ENCODE peak calls at places on chromosome 16, in seven cellular contexts. One of them, this sample, is unnamed.

GRCh38 chr16:28935924-28936783 is 4.4 kb downstream of the CD19 start:
- DNase-seq in endodermal cell: peak; percentile 96
- DNase-seq in endothelial cell of umbilical vein: peak; percentile 85
- DNase-seq in A549: peak; percentile 68
- DNase-seq in osteoblast: peak; percentile 96
- DNase-seq in HCT116: peak; percentile 69
- DNase-seq in mammary epithelial cell: peak; percentile 38
- DNase-seq in this sample: peak; percentile 83

GRCh38 chr16:68514511-68514910 is 24.6 kb upstream of the ZFP90 start:
- DNase-seq in endodermal cell: no peak
- DNase-seq in endothelial cell of umbilical vein: no peak
- DNase-seq in A549: no peak
- DNase-seq in osteoblast: peak; percentile 55
- DNase-seq in HCT116: no peak
- DNase-seq in mammary epithelial cell: no peak
- DNase-seq in this sample: no peak

GRCh38 chr16:83666449-83666848 is 141.3 kb upstream of the HSBP1 start:
- DNase-seq in endodermal cell: no peak
- DNase-seq in endothelial cell of umbilical vein: no peak
- DNase-seq in A549: no peak
- DNase-seq in osteoblast: no peak
- DNase-seq in HCT116: no peak
- DNase-seq in mammary epithelial cell: no peak
- DNase-seq in this sample: no peak

GRCh38 chr16:79762217-79762616 is 161.7 kb upstream of the MAF start:
- DNase-seq in endodermal cell: no peak
- DNase-seq in endothelial cell of umbilical vein: no peak
- DNase-seq in A549: no peak
- DNase-seq in osteoblast: no peak
- DNase-seq in HCT116: no peak
- DNase-seq in mammary epithelial cell: no peak
- DNase-seq in this sample: no peak

GRCh38 chr16:1677942-1678499 is at the start of gene JPT2:
- DNase-seq in endodermal cell: peak; percentile 99
- DNase-seq in endothelial cell of umbilical vein: peak; percentile 99
- DNase-seq in A549: peak; percentile 95
- DNase-seq in osteoblast: peak; percentile 100
- DNase-seq in HCT116: peak; percentile 95
- DNase-seq in mammary epithelial cell: peak; percentile 98
- DNase-seq in this sample: peak; percentile 97

GRCh38 chr16:9489823-9490467 is 398.5 kb downstream of the HAPSTR1 start:
- DNase-seq in endodermal cell: no peak
- DNase-seq in endothelial cell of umbilical vein: no peak
- DNase-seq in A549: no peak
- DNase-seq in osteoblast: no peak
- DNase-seq in HCT116: no peak
- DNase-seq in mammary epithelial cell: no peak
- DNase-seq in this sample: no peak

GRCh38 chr16:64975821-64976220 is 146.0 kb downstream of the CDH11 start:
- DNase-seq in endodermal cell: no peak
- DNase-seq in endothelial cell of umbilical vein: no peak
- DNase-seq in A549: no peak
- DNase-seq in osteoblast: no peak
- DNase-seq in HCT116: no peak
- DNase-seq in mammary epithelial cell: no peak
- DNase-seq in this sample: no peak

GRCh38 chr16:50297301-50298074 is 31.1 kb downstream of the ADCY7 start:
- DNase-seq in endodermal cell: peak; percentile 43
- DNase-seq in endothelial cell of umbilical vein: no peak
- DNase-seq in A549: no peak
- DNase-seq in osteoblast: peak; percentile 78
- DNase-seq in HCT116: no peak
- DNase-seq in mammary epithelial cell: no peak
- DNase-seq in this sample: peak; percentile 31

GRCh38 chr16:47565454-47565853 is 104.3 kb downstream of the PHKB start:
- DNase-seq in endodermal cell: no peak
- DNase-seq in endothelial cell of umbilical vein: peak; percentile 30
- DNase-seq in A549: no peak
- DNase-seq in osteoblast: peak; percentile 65
- DNase-seq in HCT116: no peak
- DNase-seq in mammary epithelial cell: peak; percentile 58
- DNase-seq in this sample: peak; percentile 82

GRCh38 chr16:46751381-46751780 is 3.2 kb upstream of the MYLK3 start:
- DNase-seq in endodermal cell: no peak
- DNase-seq in endothelial cell of umbilical vein: no peak
- DNase-seq in A549: no peak
- DNase-seq in osteoblast: peak; percentile 36
- DNase-seq in HCT116: no peak
- DNase-seq in mammary epithelial cell: no peak
- DNase-seq in this sample: no peak

GRCh38 chr16:19843371-19843770 is 41.3 kb downstream of the GPRC5B start:
- DNase-seq in endodermal cell: no peak
- DNase-seq in endothelial cell of umbilical vein: no peak
- DNase-seq in A549: no peak
- DNase-seq in osteoblast: no peak
- DNase-seq in HCT116: no peak
- DNase-seq in mammary epithelial cell: peak; percentile 29
- DNase-seq in this sample: no peak

GRCh38 chr16:74999683-75000480 is 1.1 kb downstream of the ZNRF1 start:
- DNase-seq in endodermal cell: peak; percentile 90
- DNase-seq in endothelial cell of umbilical vein: peak; percentile 52
- DNase-seq in A549: no peak
- DNase-seq in osteoblast: peak; percentile 81
- DNase-seq in HCT116: no peak
- DNase-seq in mammary epithelial cell: peak; percentile 61
- DNase-seq in this sample: peak; percentile 64

GRCh38 chr16:25030420-25031131 is 15.4 kb upstream of the ARHGAP17 start:
- DNase-seq in endodermal cell: no peak
- DNase-seq in endothelial cell of umbilical vein: no peak
- DNase-seq in A549: no peak
- DNase-seq in osteoblast: no peak
- DNase-seq in HCT116: no peak
- DNase-seq in mammary epithelial cell: no peak
- DNase-seq in this sample: no peak

GRCh38 chr16:57984443-57985203 is 13.7 kb upstream of the CNGB1 start:
- DNase-seq in endodermal cell: peak; percentile 99
- DNase-seq in endothelial cell of umbilical vein: peak; percentile 85
- DNase-seq in A549: peak; percentile 69
- DNase-seq in osteoblast: peak; percentile 89
- DNase-seq in HCT116: no peak
- DNase-seq in mammary epithelial cell: peak; percentile 61
- DNase-seq in this sample: peak; percentile 87

GRCh38 chr16:2159052-2159838 is 3.7 kb downstream of the TRAF7 start:
- DNase-seq in endodermal cell: no peak
- DNase-seq in endothelial cell of umbilical vein: peak; percentile 80
- DNase-seq in A549: no peak
- DNase-seq in osteoblast: peak; percentile 98
- DNase-seq in HCT116: no peak
- DNase-seq in mammary epithelial cell: no peak
- DNase-seq in this sample: peak; percentile 50

GRCh38 chr16:2584742-2585650 is 47.2 kb downstream of the PDPK1 start:
- DNase-seq in endodermal cell: no peak
- DNase-seq in endothelial cell of umbilical vein: no peak
- DNase-seq in A549: no peak
- DNase-seq in osteoblast: peak; percentile 90
- DNase-seq in HCT116: no peak
- DNase-seq in mammary epithelial cell: no peak
- DNase-seq in this sample: peak; percentile 72

GRCh38 chr16:47198180-47198575 is 54.4 kb upstream of the NETO2 start:
- DNase-seq in endodermal cell: no peak
- DNase-seq in endothelial cell of umbilical vein: no peak
- DNase-seq in A549: no peak
- DNase-seq in osteoblast: no peak
- DNase-seq in HCT116: no peak
- DNase-seq in mammary epithelial cell: no peak
- DNase-seq in this sample: no peak

GRCh38 chr16:2663553-2664521 is 18.5 kb upstream of the KCTD5 start:
- DNase-seq in endodermal cell: no peak
- DNase-seq in endothelial cell of umbilical vein: no peak
- DNase-seq in A549: no peak
- DNase-seq in osteoblast: no peak
- DNase-seq in HCT116: no peak
- DNase-seq in mammary epithelial cell: peak; percentile 92
- DNase-seq in this sample: no peak

GRCh38 chr16:51418258-51418657 is 267.2 kb upstream of the SALL1 start:
- DNase-seq in endodermal cell: no peak
- DNase-seq in endothelial cell of umbilical vein: no peak
- DNase-seq in A549: no peak
- DNase-seq in osteoblast: no peak
- DNase-seq in HCT116: no peak
- DNase-seq in mammary epithelial cell: no peak
- DNase-seq in this sample: no peak

GRCh38 chr16:12708266-12708665 is 95.4 kb downstream of the CPPED1 start:
- DNase-seq in endodermal cell: no peak
- DNase-seq in endothelial cell of umbilical vein: no peak
- DNase-seq in A549: no peak
- DNase-seq in osteoblast: no peak
- DNase-seq in HCT116: no peak
- DNase-seq in mammary epithelial cell: no peak
- DNase-seq in this sample: no peak

GRCh38 chr16:28163699-28164584 is 47.8 kb downstream of the XPO6 start:
- DNase-seq in endodermal cell: no peak
- DNase-seq in endothelial cell of umbilical vein: peak; percentile 11
- DNase-seq in A549: no peak
- DNase-seq in osteoblast: no peak
- DNase-seq in HCT116: no peak
- DNase-seq in mammary epithelial cell: no peak
- DNase-seq in this sample: no peak

GRCh38 chr16:89357055-89357454 is 133.3 kb downstream of the ANKRD11 start:
- DNase-seq in endodermal cell: peak; percentile 83
- DNase-seq in endothelial cell of umbilical vein: no peak
- DNase-seq in A549: no peak
- DNase-seq in osteoblast: peak; percentile 34
- DNase-seq in HCT116: no peak
- DNase-seq in mammary epithelial cell: peak; percentile 49
- DNase-seq in this sample: no peak
- TF ChIP-seq CTCF in endodermal cell: peak; percentile 57
- TF ChIP-seq CTCF in endothelial cell of umbilical vein: no peak
- TF ChIP-seq CTCF in A549: no peak
- TF ChIP-seq CTCF in osteoblast: no peak
- TF ChIP-seq CTCF in HCT116: no peak
- TF ChIP-seq CTCF in mammary epithelial cell: peak; percentile 20
- TF ChIP-seq CTCF in this sample: no peak

GRCh38 chr16:85645021-85645589 is 32.0 kb downstream of the GSE1 start:
- DNase-seq in endodermal cell: no peak
- DNase-seq in endothelial cell of umbilical vein: no peak
- DNase-seq in A549: no peak
- DNase-seq in osteoblast: no peak
- DNase-seq in HCT116: peak; percentile 75
- DNase-seq in mammary epithelial cell: peak; percentile 47
- DNase-seq in this sample: no peak

GRCh38 chr16:85644093-85644712 is 31.1 kb downstream of the GSE1 start:
- DNase-seq in endodermal cell: no peak
- DNase-seq in endothelial cell of umbilical vein: no peak
- DNase-seq in A549: no peak
- DNase-seq in osteoblast: no peak
- DNase-seq in HCT116: no peak
- DNase-seq in mammary epithelial cell: no peak
- DNase-seq in this sample: no peak

GRCh38 chr16:85641776-85642176 is 28.7 kb downstream of the GSE1 start:
- DNase-seq in endodermal cell: no peak
- DNase-seq in endothelial cell of umbilical vein: no peak
- DNase-seq in A549: no peak
- DNase-seq in osteoblast: peak; percentile 94
- DNase-seq in HCT116: no peak
- DNase-seq in mammary epithelial cell: peak; percentile 15
- DNase-seq in this sample: peak; percentile 90

GRCh38 chr16:85642762-85643281 is 29.7 kb downstream of the GSE1 start:
- DNase-seq in endodermal cell: no peak
- DNase-seq in endothelial cell of umbilical vein: no peak
- DNase-seq in A549: no peak
- DNase-seq in osteoblast: no peak
- DNase-seq in HCT116: no peak
- DNase-seq in mammary epithelial cell: no peak
- DNase-seq in this sample: no peak

DNA sequence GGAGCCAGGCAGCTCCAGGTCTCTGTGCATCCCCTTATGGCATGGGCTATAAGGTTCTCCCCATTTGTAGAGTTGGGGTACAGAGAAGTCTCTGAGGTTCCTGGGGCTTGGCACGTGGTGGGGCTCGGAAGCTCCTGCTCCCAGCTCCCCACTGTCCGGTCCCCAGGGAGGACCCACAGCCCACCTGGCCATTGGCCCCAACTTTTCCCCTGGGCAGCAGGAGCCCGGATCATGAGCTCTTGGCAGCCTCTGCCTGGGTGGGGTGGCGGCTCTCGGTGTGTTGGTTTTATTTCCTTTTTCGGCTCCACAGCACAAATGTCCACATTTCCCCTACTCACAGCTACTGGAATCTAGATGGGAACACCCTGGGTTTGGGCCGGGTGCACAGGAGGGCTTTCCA is 30.5 kb downstream of the GSE1 start:
- DNase-seq in endodermal cell: no peak
- DNase-seq in endothelial cell of umbilical vein: no peak
- DNase-seq in A549: no peak
- DNase-seq in osteoblast: no peak
- DNase-seq in HCT116: no peak
- DNase-seq in mammary epithelial cell: no peak
- DNase-seq in this sample: no peak
- H3K4me1 ChIP-seq in endodermal cell: no peaks in the 10 kb centered on the region
- H3K4me1 ChIP-seq in endothelial cell of umbilical vein: peaks cover 5% of the 10 kb centered on the region
- H3K4me1 ChIP-seq in A549: peaks cover 15% of the 10 kb centered on the region
- H3K4me1 ChIP-seq in osteoblast: no peaks in the 10 kb centered on the region
- H3K4me1 ChIP-seq in HCT116: peaks cover 25% of the 10 kb centered on the region
- H3K4me1 ChIP-seq in mammary epithelial cell: peaks cover 35% of the 10 kb centered on the region
- H3K4me1 ChIP-seq in this sample: peaks cover 42% of the 10 kb centered on the region

GRCh38 chr16:30585400-30586191 is at the start of gene ZNF785:
- DNase-seq in endodermal cell: peak; percentile 99
- DNase-seq in endothelial cell of umbilical vein: peak; percentile 99
- DNase-seq in A549: no peak
- DNase-seq in osteoblast: peak; percentile 99
- DNase-seq in HCT116: no peak
- DNase-seq in mammary epithelial cell: peak; percentile 99
- DNase-seq in this sample: peak; percentile 97
- TF ChIP-seq CTCF in endodermal cell: no peak
- TF ChIP-seq CTCF in endothelial cell of umbilical vein: no peak
- TF ChIP-seq CTCF in A549: no peak
- TF ChIP-seq CTCF in osteoblast: peak; percentile 7
- TF ChIP-seq CTCF in HCT116: no peak
- TF ChIP-seq CTCF in mammary epithelial cell: no peak
- TF ChIP-seq CTCF in this sample: peak; percentile 10

GRCh38 chr16:56605475-56605874 is 2.9 kb upstream of the MT2A start:
- DNase-seq in endodermal cell: no peak
- DNase-seq in endothelial cell of umbilical vein: no peak
- DNase-seq in A549: no peak
- DNase-seq in osteoblast: no peak
- DNase-seq in HCT116: no peak
- DNase-seq in mammary epithelial cell: no peak
- DNase-seq in this sample: no peak

GRCh38 chr16:56607675-56608042 is 725 bp upstream of the MT2A start:
- DNase-seq in endodermal cell: no peak
- DNase-seq in endothelial cell of umbilical vein: no peak
- DNase-seq in A549: no peak
- DNase-seq in osteoblast: no peak
- DNase-seq in HCT116: no peak
- DNase-seq in mammary epithelial cell: no peak
- DNase-seq in this sample: no peak

GRCh38 chr16:56608043-56608875 is at the start of gene MT2A:
- DNase-seq in endodermal cell: peak; percentile 93
- DNase-seq in endothelial cell of umbilical vein: peak; percentile 96
- DNase-seq in A549: peak; percentile 92
- DNase-seq in osteoblast: peak; percentile 95
- DNase-seq in HCT116: peak; percentile 95
- DNase-seq in mammary epithelial cell: peak; percentile 97
- DNase-seq in this sample: peak; percentile 97

GRCh38 chr16:56606071-56606687 is 2.2 kb upstream of the MT2A start:
- DNase-seq in endodermal cell: no peak
- DNase-seq in endothelial cell of umbilical vein: no peak
- DNase-seq in A549: peak; percentile 51
- DNase-seq in osteoblast: no peak
- DNase-seq in HCT116: peak; percentile 48
- DNase-seq in mammary epithelial cell: peak; percentile 86
- DNase-seq in this sample: peak; percentile 88

GRCh38 chr16:56606688-56607618 is 1.4 kb upstream of the MT2A start:
- DNase-seq in endodermal cell: peak; percentile 64
- DNase-seq in endothelial cell of umbilical vein: peak; percentile 96
- DNase-seq in A549: peak; percentile 83
- DNase-seq in osteoblast: peak; percentile 94
- DNase-seq in HCT116: peak; percentile 75
- DNase-seq in mammary epithelial cell: peak; percentile 99
- DNase-seq in this sample: peak; percentile 92
- H3K4me1 ChIP-seq in endodermal cell: no peaks in the 10 kb centered on the region
- H3K4me1 ChIP-seq in endothelial cell of umbilical vein: peaks cover 49% of the 10 kb centered on the region
- H3K4me1 ChIP-seq in A549: peaks cover 62% of the 10 kb centered on the region
- H3K4me1 ChIP-seq in osteoblast: peaks cover 57% of the 10 kb centered on the region
- H3K4me1 ChIP-seq in HCT116: peaks cover 56% of the 10 kb centered on the region
- H3K4me1 ChIP-seq in mammary epithelial cell: peaks cover 45% of the 10 kb centered on the region
- H3K4me1 ChIP-seq in this sample: peaks cover 63% of the 10 kb centered on the region